ENCODE peak calls at places on chromosomes 16 and 17, in six cellular contexts. One of them, this sample, is unnamed.

GRCh38 chr17:74442670-74443515 is 11.0 kb downstream of the GPRC5C start:
- DNase-seq in astrocyte of the spinal cord: no peak
- DNase-seq in IMR-90: no peak
- DNase-seq in left kidney: peak
- DNase-seq in aorta: peak
- DNase-seq in psoas muscle: peak
- DNase-seq in this sample: peak

GRCh38 chr16:13936596-13937081 is 16.7 kb downstream of the ERCC4 start:
- DNase-seq in aorta: no peak
- DNase-seq in psoas muscle: peak
- DNase-seq in IMR-90: peak
- DNase-seq in astrocyte of the spinal cord: peak
- DNase-seq in left kidney: no peak
- DNase-seq in this sample: no peak

GRCh38 chr17:29376667-29377268 is 13.4 kb upstream of the TAOK1 start:
- DNase-seq in left kidney: peak
- DNase-seq in IMR-90: peak
- DNase-seq in psoas muscle: no peak
- DNase-seq in astrocyte of the spinal cord: peak
- DNase-seq in aorta: no peak
- DNase-seq in this sample: no peak

GRCh38 chr17:74217036-74217725 is 3.8 kb downstream of the TTYH2 start:
- DNase-seq in astrocyte of the spinal cord: no peak
- DNase-seq in left kidney: no peak
- DNase-seq in psoas muscle: no peak
- DNase-seq in IMR-90: no peak
- DNase-seq in aorta: no peak
- DNase-seq in this sample: no peak

GRCh38 chr16:82730901-82731300 is 104.1 kb downstream of the CDH13 start:
- DNase-seq in aorta: no peak
- DNase-seq in IMR-90: no peak
- DNase-seq in astrocyte of the spinal cord: no peak
- DNase-seq in psoas muscle: no peak
- DNase-seq in left kidney: no peak
- DNase-seq in this sample: no peak

GRCh38 chr17:50297407-50297865 is 23.2 kb downstream of the TMEM92 start:
- DNase-seq in IMR-90: peak
- DNase-seq in left kidney: peak
- DNase-seq in astrocyte of the spinal cord: peak
- DNase-seq in aorta: peak
- DNase-seq in psoas muscle: peak
- DNase-seq in this sample: no peak

GRCh38 chr16:19486744-19487325 is 35.1 kb downstream of the GDE1 start:
- DNase-seq in psoas muscle: no peak
- DNase-seq in aorta: no peak
- DNase-seq in IMR-90: no peak
- DNase-seq in left kidney: no peak
- DNase-seq in astrocyte of the spinal cord: no peak
- DNase-seq in this sample: no peak

GRCh38 chr16:48206594-48207242 is 37.4 kb upstream of the LONP2 start:
- DNase-seq in aorta: no peak
- DNase-seq in psoas muscle: no peak
- DNase-seq in IMR-90: peak
- DNase-seq in left kidney: no peak
- DNase-seq in astrocyte of the spinal cord: no peak
- DNase-seq in this sample: no peak

GRCh38 chr17:21419299-21420239 is 43.4 kb downstream of the KCNJ12 start:
- DNase-seq in IMR-90: no peak
- DNase-seq in aorta: no peak
- DNase-seq in left kidney: peak
- DNase-seq in astrocyte of the spinal cord: no peak
- DNase-seq in psoas muscle: no peak
- DNase-seq in this sample: no peak

GRCh38 chr17:66304304-66305174 is 2.1 kb downstream of the PRKCA start:
- DNase-seq in psoas muscle: no peak
- DNase-seq in aorta: no peak
- DNase-seq in IMR-90: no peak
- DNase-seq in astrocyte of the spinal cord: peak
- DNase-seq in left kidney: no peak
- DNase-seq in this sample: no peak

GRCh38 chr16:51243836-51244483 is 92.9 kb upstream of the SALL1 start:
- DNase-seq in astrocyte of the spinal cord: peak
- DNase-seq in IMR-90: peak
- DNase-seq in psoas muscle: no peak
- DNase-seq in aorta: no peak
- DNase-seq in left kidney: peak
- DNase-seq in this sample: no peak

GRCh38 chr17:31561469-31562412 is 170.3 kb downstream of the RAB11FIP4 start:
- DNase-seq in aorta: no peak
- DNase-seq in IMR-90: peak
- DNase-seq in psoas muscle: peak
- DNase-seq in left kidney: peak
- DNase-seq in astrocyte of the spinal cord: peak
- DNase-seq in this sample: no peak

GRCh38 chr17:80645706-80646325 is 101.2 kb downstream of the RPTOR start:
- DNase-seq in psoas muscle: no peak
- DNase-seq in aorta: no peak
- DNase-seq in left kidney: no peak
- DNase-seq in IMR-90: no peak
- DNase-seq in astrocyte of the spinal cord: no peak
- DNase-seq in this sample: no peak

GRCh38 chr16:57868913-57869520 is 66.7 kb upstream of the KIFC3 start:
- DNase-seq in aorta: no peak
- DNase-seq in IMR-90: no peak
- DNase-seq in psoas muscle: no peak
- DNase-seq in astrocyte of the spinal cord: no peak
- DNase-seq in left kidney: no peak
- DNase-seq in this sample: no peak

GRCh38 chr16:27762441-27762840 is 212.5 kb downstream of the KATNIP start:
- DNase-seq in IMR-90: peak
- DNase-seq in aorta: no peak
- DNase-seq in psoas muscle: no peak
- DNase-seq in astrocyte of the spinal cord: peak
- DNase-seq in left kidney: no peak
- DNase-seq in this sample: no peak

GRCh38 chr16:4703906-4704305 is 10.5 kb downstream of the NUDT16L1 start:
- DNase-seq in aorta: no peak
- DNase-seq in psoas muscle: no peak
- DNase-seq in IMR-90: no peak
- DNase-seq in astrocyte of the spinal cord: no peak
- DNase-seq in left kidney: no peak
- DNase-seq in this sample: no peak

GRCh38 chr17:66138120-66138519 is 53.8 kb downstream of the CEP112 start:
- DNase-seq in IMR-90: no peak
- DNase-seq in left kidney: no peak
- DNase-seq in psoas muscle: no peak
- DNase-seq in astrocyte of the spinal cord: no peak
- DNase-seq in aorta: no peak
- DNase-seq in this sample: no peak

GRCh38 chr17:48022906-48023305 is 14.7 kb downstream of the COPZ2 start:
- DNase-seq in IMR-90: no peak
- DNase-seq in left kidney: no peak
- DNase-seq in aorta: no peak
- DNase-seq in psoas muscle: no peak
- DNase-seq in astrocyte of the spinal cord: no peak
- DNase-seq in this sample: no peak

GRCh38 chr17:49482144-49482817 is 12.8 kb upstream of the NGFR start:
- DNase-seq in aorta: no peak
- DNase-seq in left kidney: no peak
- DNase-seq in IMR-90: peak
- DNase-seq in astrocyte of the spinal cord: no peak
- DNase-seq in psoas muscle: no peak
- DNase-seq in this sample: no peak

GRCh38 chr17:66814026-66814425 is 20.9 kb upstream of the CACNG5 start:
- DNase-seq in IMR-90: no peak
- DNase-seq in left kidney: no peak
- DNase-seq in psoas muscle: no peak
- DNase-seq in aorta: no peak
- DNase-seq in astrocyte of the spinal cord: no peak
- DNase-seq in this sample: no peak

GRCh38 chr17:72661945-72662826 is 430.3 kb downstream of the SLC39A11 start:
- DNase-seq in astrocyte of the spinal cord: no peak
- DNase-seq in left kidney: no peak
- DNase-seq in psoas muscle: no peak
- DNase-seq in IMR-90: no peak
- DNase-seq in aorta: no peak
- DNase-seq in this sample: no peak

GRCh38 chr17:199195-199604 is 17.8 kb upstream of the DOC2B start:
- DNase-seq in psoas muscle: no peak
- DNase-seq in left kidney: peak
- DNase-seq in aorta: peak
- DNase-seq in astrocyte of the spinal cord: peak
- DNase-seq in IMR-90: peak
- DNase-seq in this sample: no peak

GRCh38 chr17:27975146-27976011 is 67.1 kb upstream of the NLK start:
- DNase-seq in IMR-90: peak
- DNase-seq in left kidney: no peak
- DNase-seq in aorta: no peak
- DNase-seq in astrocyte of the spinal cord: peak
- DNase-seq in psoas muscle: no peak
- DNase-seq in this sample: no peak

GRCh38 chr16:57689772-57690558 is 4.6 kb upstream of the DRC7 start:
- DNase-seq in astrocyte of the spinal cord: no peak
- DNase-seq in left kidney: peak
- DNase-seq in aorta: no peak
- DNase-seq in psoas muscle: no peak
- DNase-seq in IMR-90: no peak
- DNase-seq in this sample: no peak